ENCODE peak calls at places on chromosomes 4 and X, in eight cellular contexts. B is OCI-LY7, W is tibial nerve, V is HCT116, T is AG09309, Q is cardiac fibroblast, D is psoas muscle, R is cardiac muscle cell. M is an unnamed sample.

GRCh38 chr4:67332627-67333026 is 212.7 kb downstream of the CENPC start:
- DNase-seq in B (peak), W (no peak), V (no peak), T (no peak), Q (no peak), D (no peak), R (peak), M (peak)

GRCh38 chr4:137384476-137384875 is 147.8 kb downstream of the PCDH18 start:
- DNase-seq in B (no peak), W (no peak), V (no peak), T (no peak), Q (no peak), D (no peak), R (no peak), M (no peak)

GRCh38 chr4:114132830-114133229 is 153.4 kb upstream of the ARSJ start:
- DNase-seq in B (peak), W (no peak), V (no peak), T (no peak), Q (peak), D (no peak), R (peak), M (peak)

GRCh38 chr4:189187531-189188052 is 753.1 kb upstream of the FRG1 start:
- DNase-seq in B (no peak), W (no peak), V (no peak), T (no peak), Q (no peak), D (no peak), R (no peak), M (no peak)

GRCh38 chr4:16775411-16776154 is 122.9 kb downstream of the LDB2 start:
- DNase-seq in B (no peak), W (no peak), V (no peak), T (no peak), Q (no peak), D (no peak), R (no peak), M (no peak)

GRCh38 chrX:46260502-46260901 is 284.7 kb downstream of the ZNF674 start:
- DNase-seq in B (no peak), W (no peak), V (no peak), T (no peak), Q (no peak), D (no peak), R (no peak), M (no peak)

GRCh38 chrX:54076903-54077302 is 32.6 kb upstream of the PHF8 start:
- DNase-seq in B (no peak), W (no peak), V (no peak), T (peak), Q (peak), D (no peak), R (peak), M (peak)

GRCh38 chr4:177116161-177116560 is 193.5 kb upstream of the NEIL3 start:
- DNase-seq in B (no peak), W (no peak), V (no peak), T (no peak), Q (no peak), D (no peak), R (no peak), M (no peak)

GRCh38 chr4:3437582-3437936 is 4.2 kb upstream of the HGFAC start:
- DNase-seq in B (no peak), W (no peak), V (no peak), T (no peak), Q (no peak), D (peak), R (no peak), M (no peak)

GRCh38 chr4:125359960-125360628 is 45.3 kb downstream of the FAT4 start:
- DNase-seq in B (no peak), W (no peak), V (no peak), T (no peak), Q (no peak), D (no peak), R (no peak), M (no peak)

GRCh38 chrX:5113128-5113527 is 1115.5 kb downstream of the NLGN4X start:
- DNase-seq in B (peak), W (no peak), V (no peak), T (no peak), Q (peak), D (no peak), R (no peak), M (no peak)

GRCh38 chrX:24146283-24146865 is 3.2 kb upstream of the ZFX start:
- DNase-seq in B (no peak), W (no peak), V (no peak), T (no peak), Q (no peak), D (no peak), R (no peak), M (no peak)

GRCh38 chr4:14180983-14181601 is 553.6 kb upstream of the BOD1L1 start:
- DNase-seq in B (no peak), W (no peak), V (no peak), T (no peak), Q (peak), D (no peak), R (peak), M (no peak)

GRCh38 chrX:16852617-16853179 is 17.5 kb downstream of the RBBP7 start:
- DNase-seq in B (no peak), W (no peak), V (no peak), T (no peak), Q (no peak), D (no peak), R (no peak), M (no peak)

GRCh38 chrX:77447339-77448149 is at the start of gene FGF16:
- DNase-seq in B (no peak), W (no peak), V (no peak), T (no peak), Q (no peak), D (no peak), R (no peak), M (peak)

GRCh38 chr4:6076391-6076790 is 58.2 kb upstream of the C4orf50 start:
- DNase-seq in B (no peak), W (no peak), V (no peak), T (no peak), Q (no peak), D (no peak), R (no peak), M (no peak)

GRCh38 chr4:92328095-92328494 is 24.3 kb downstream of the GRID2 start:
- DNase-seq in B (no peak), W (no peak), V (no peak), T (no peak), Q (no peak), D (no peak), R (no peak), M (no peak)

GRCh38 chrX:153927936-153928760 is 2.1 kb upstream of the ARHGAP4 start:
- DNase-seq in B (peak), W (peak), V (peak), T (peak), Q (peak), D (peak), R (peak), M (peak)

GRCh38 chrX:153727108-153727931 is 2.7 kb downstream of the ABCD1 start:
- DNase-seq in B (peak), W (peak), V (no peak), T (no peak), Q (peak), D (peak), R (peak), M (no peak)

GRCh38 chr4:176302283-176303275 is 17.2 kb upstream of the SPCS3 start:
- DNase-seq in B (no peak), W (no peak), V (peak), T (peak), Q (peak), D (no peak), R (peak), M (peak)

GRCh38 chr4:178136736-178137345 is 694.6 kb upstream of the AGA start:
- DNase-seq in B (no peak), W (no peak), V (no peak), T (no peak), Q (no peak), D (no peak), R (no peak), M (no peak)

GRCh38 chr4:103938488-103938887 is 218.7 kb upstream of the TACR3 start:
- DNase-seq in B (no peak), W (no peak), V (no peak), T (no peak), Q (no peak), D (no peak), R (no peak), M (no peak)

DNA sequence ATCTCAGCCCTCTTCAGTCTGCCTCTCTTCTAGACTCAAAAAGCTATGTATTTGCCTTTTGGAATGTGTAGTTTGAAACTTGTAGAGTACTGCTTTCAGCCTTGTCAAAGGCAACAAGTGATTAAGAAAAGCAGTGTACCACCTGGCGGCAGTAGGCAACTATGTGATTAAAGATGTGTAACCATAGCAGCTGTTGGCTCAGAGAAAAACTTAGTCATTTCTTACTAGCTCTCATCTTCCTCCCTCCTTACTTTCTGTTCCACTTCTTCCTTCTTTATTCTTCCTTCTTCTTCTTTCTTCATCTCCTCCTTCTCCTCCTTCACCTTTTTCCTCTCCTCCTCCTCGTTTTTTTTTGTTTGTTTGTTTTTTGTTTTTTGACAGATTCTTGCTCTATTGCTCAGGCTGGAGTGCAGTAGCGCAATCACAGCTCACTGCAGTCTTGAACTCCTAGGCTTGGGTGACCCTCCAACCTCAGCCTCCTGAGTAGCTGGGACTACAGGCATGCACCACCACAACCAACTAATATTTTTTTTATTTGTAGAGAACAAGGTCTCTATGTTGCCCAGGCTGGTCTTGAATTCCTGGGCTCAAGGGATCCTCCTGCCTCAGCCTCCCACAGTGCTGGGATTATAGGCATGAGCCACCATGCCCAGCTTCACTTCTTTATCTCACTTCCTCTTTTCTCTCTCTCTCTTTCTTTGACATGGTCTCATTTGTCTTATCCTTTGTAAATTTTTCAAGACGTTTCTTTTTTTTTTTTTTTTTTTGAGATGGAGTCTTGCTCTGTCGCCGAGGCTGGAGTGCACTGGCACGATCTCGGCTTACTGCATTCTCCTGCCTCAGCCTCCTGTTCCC is 32.6 kb downstream of the ABHD18 start:
- DNase-seq in B (peak), W (no peak), V (no peak), T (peak), Q (peak), D (no peak), R (peak), M (peak)
- TF ChIP-seq CTCF in B (peak), W (no peak), V (no peak), T (peak), Q (peak), D (no peak), R (peak), M (no peak)

GRCh38 chr4:38094419-38094818 is 134.2 kb downstream of the PTTG2 start:
- DNase-seq in B (no peak), W (no peak), V (no peak), T (no peak), Q (no peak), D (no peak), R (no peak), M (no peak)
- H3K4me3 ChIP-seq in B (no peak), W (no peak), V (no peak), T (no peak), Q (no peak), D (no peak), R (no peak), M (no peak)

GRCh38 chr4:139692300-139693012 is 26.8 kb downstream of the MGST2 start:
- DNase-seq in B (no peak), W (no peak), V (no peak), T (no peak), Q (peak), D (peak), R (no peak), M (no peak)
- TF ChIP-seq CTCF in B (no peak), W (no peak), V (peak), T (peak), Q (peak), D (peak), R (peak), M (peak)

GRCh38 chr4:119666653-119667091 is 38.1 kb upstream of the PDE5A start:
- DNase-seq in B (no peak), W (no peak), V (no peak), T (no peak), Q (no peak), D (no peak), R (no peak), M (no peak)
- H3K4me3 ChIP-seq in B (no peak), W (no peak), V (no peak), T (no peak), Q (no peak), D (no peak), R (no peak), M (no peak)

GRCh38 chrX:139204576-139204902 is 326.0 kb upstream of the F9 start:
- DNase-seq in B (no peak), W (no peak), V (no peak), T (no peak), Q (no peak), D (no peak), R (no peak), M (no peak)

GRCh38 chrX:139202742-139203410 is 327.7 kb upstream of the F9 start:
- DNase-seq in B (no peak), W (no peak), V (no peak), T (no peak), Q (no peak), D (peak), R (no peak), M (no peak)

GRCh38 chrX:139204903-139205667 is 325.5 kb upstream of the F9 start:
- DNase-seq in B (no peak), W (no peak), V (no peak), T (no peak), Q (no peak), D (peak), R (no peak), M (no peak)

GRCh38 chrX:139201924-139202323 is 328.6 kb upstream of the F9 start:
- DNase-seq in B (no peak), W (no peak), V (no peak), T (no peak), Q (no peak), D (no peak), R (no peak), M (no peak)

DNA sequence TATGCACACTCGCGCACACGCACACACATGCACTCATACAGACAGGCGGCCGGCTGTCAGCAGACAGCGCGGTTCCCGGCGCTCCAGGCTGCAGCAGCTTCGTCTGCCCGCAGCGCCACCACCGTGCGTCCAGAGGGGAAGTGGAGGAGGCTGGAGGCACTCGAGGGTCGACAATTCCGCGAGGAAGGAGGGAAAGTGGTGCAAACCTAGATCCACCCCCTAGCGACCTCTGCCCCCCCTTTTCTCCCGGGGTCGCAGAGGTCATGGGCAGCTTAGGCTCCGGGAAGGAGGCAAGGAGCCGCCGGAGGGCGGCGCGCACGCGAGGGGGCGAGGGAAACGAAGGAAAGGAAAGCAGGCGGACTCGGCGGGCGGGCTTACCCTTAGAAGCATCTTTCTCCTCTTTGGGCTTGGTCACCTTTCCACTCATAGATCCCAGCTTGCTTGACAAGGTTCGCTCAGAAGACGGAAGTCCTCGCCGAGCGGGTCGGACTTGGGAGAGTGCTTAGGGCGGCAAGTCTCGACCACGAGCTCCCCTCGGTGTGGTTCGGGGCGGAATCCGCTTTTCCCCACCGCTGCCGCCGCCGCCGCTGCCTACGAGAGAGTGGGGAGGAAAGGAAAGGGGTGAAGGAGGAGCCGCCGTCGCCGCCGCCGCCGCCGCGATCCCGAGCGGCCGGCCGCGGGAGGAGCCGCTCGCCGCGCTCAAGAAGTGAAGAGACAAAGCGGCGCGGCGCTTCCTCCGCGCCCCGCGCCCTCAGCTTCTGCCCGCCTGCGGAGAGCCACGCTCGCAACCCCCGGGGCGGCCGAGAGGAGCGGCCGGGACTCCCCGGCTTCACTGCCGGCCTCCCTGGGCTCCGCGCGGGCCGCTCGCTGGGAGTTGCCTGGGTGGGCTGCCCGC is 326.6 kb upstream of the F9 start:
- DNase-seq in B (no peak), W (no peak), V (no peak), T (no peak), Q (no peak), D (peak), R (peak), M (peak)
- TF ChIP-seq CTCF in B (no peak), W (no peak), V (no peak), T (no peak), Q (no peak), D (no peak), R (no peak), M (no peak)

DNA sequence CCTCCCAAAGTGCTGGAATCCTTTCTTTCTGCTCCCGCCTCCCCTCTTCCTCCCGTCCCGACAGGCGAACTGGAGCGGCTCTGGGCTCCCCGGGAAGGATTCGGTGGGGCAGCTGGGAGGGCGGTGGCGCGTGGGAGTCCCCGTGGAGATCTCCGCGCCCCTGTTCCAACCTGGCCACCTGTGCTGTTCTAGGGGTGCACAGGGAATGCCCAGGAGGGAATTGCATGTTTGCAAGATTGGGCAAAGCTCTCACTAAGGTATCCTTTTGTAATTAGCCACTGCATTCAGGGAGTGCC is 11.2 kb upstream of the ELF4 start:
- DNase-seq in B (no peak), W (no peak), V (no peak), T (no peak), Q (no peak), D (no peak), R (no peak), M (no peak)
- H3K4me3 ChIP-seq in B (no peak), W (peak), V (no peak), T (peak), Q (no peak), D (peak), R (no peak), M (peak)

GRCh38 chr4:7862561-7863200 is 77.0 kb downstream of the AFAP1 start:
- DNase-seq in B (no peak), W (no peak), V (no peak), T (no peak), Q (peak), D (no peak), R (no peak), M (no peak)

GRCh38 chr4:7859350-7859749 is 80.3 kb downstream of the AFAP1 start:
- DNase-seq in B (no peak), W (no peak), V (no peak), T (no peak), Q (no peak), D (no peak), R (no peak), M (no peak)

GRCh38 chr4:7860600-7861158 is 79.0 kb downstream of the AFAP1 start:
- DNase-seq in B (no peak), W (no peak), V (no peak), T (no peak), Q (no peak), D (no peak), R (no peak), M (no peak)

GRCh38 chr4:7863911-7864681 is 75.6 kb downstream of the AFAP1 start:
- DNase-seq in B (peak), W (no peak), V (no peak), T (no peak), Q (no peak), D (no peak), R (no peak), M (no peak)

DNA sequence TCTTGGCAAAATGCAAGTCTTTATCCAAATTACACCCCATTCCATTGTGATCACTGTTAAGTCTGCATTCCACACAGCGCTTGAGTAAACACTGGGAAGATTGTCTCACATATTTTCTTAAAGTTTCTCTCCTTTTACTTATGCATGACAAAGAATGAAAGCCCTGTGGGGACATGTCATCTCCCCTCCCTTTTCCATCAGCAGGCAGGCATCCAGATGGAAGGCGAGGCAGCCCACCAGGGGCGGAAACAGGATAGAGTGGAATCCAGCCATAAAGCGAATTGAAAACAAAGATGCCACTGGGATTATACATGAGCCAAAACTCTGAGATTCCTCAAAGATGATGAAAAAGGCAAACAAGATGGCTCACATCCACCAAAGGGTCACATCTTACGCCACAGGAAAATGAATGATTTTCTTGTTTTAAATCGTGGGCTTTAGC is 78.2 kb downstream of the AFAP1 start:
- DNase-seq in B (no peak), W (no peak), V (no peak), T (peak), Q (peak), D (no peak), R (peak), M (peak)
- TF ChIP-seq CTCF in B (no peak), W (no peak), V (no peak), T (peak), Q (no peak), D (no peak), R (peak), M (no peak)

GRCh38 chr4:84166486-84166885 is 332.6 kb downstream of the NKX6-1 start:
- DNase-seq in B (no peak), W (no peak), V (no peak), T (no peak), Q (no peak), D (no peak), R (no peak), M (no peak)

GRCh38 chr4:84167579-84167978 is 331.5 kb downstream of the NKX6-1 start:
- DNase-seq in B (no peak), W (no peak), V (no peak), T (no peak), Q (no peak), D (no peak), R (no peak), M (no peak)

GRCh38 chr4:84171871-84172270 is 327.2 kb downstream of the NKX6-1 start:
- DNase-seq in B (no peak), W (no peak), V (no peak), T (no peak), Q (no peak), D (no peak), R (no peak), M (no peak)

DNA sequence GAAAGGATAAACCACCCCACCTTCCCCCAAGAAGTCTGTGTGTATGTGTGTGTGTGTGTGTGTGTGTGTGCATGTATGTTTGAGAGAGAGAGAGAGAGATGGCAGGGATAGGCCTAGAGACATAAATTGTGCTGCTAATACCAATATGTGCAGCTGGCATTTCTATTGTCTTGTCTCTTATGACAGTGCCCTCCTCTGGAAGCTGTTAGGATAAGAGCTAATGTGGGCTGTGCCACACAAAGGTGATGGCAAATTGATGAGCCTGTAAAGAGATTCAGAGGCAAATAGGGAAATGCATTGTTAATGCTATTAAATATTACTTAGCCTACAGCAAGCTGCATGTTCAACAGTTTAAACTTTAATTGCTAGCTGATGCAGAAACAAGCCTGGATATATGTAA is 332.0 kb downstream of the NKX6-1 start:
- DNase-seq in B (no peak), W (no peak), V (peak), T (no peak), Q (no peak), D (no peak), R (no peak), M (no peak)
- H3K4me3 ChIP-seq in B (no peak), W (no peak), V (no peak), T (no peak), Q (no peak), D (no peak), R (no peak), M (no peak)

M was measured in fibroblast of mammary gland.